ENCODE peak calls at places on chromosomes 4 and X, in six cellular contexts. S, E, O, F, K and Q are unnamed samples.

GRCh38 chrX:149208285-149208684 is 296.8 kb downstream of the IDS start:
- DNase-seq in S (no peak), E (no peak), O (no peak), F (no peak), K (no peak), Q (no peak)

GRCh38 chrX:134836497-134836968 is 154.3 kb upstream of the SMIM10 start:
- DNase-seq in S (no peak), E (no peak), O (peak; percentile 49), F (no peak), K (no peak), Q (no peak)

GRCh38 chr4:189874591-189874990 is 66.1 kb upstream of the FRG1 start:
- DNase-seq in S (no peak), E (no peak), O (no peak), F (no peak), K (no peak), Q (no peak)

GRCh38 chr4:85420831-85421230 is 54.1 kb upstream of the ARHGAP24 start:
- DNase-seq in S (no peak), E (no peak), O (no peak), F (no peak), K (no peak), Q (no peak)

GRCh38 chr4:179029683-179030082 is 1587.4 kb upstream of the AGA start:
- DNase-seq in S (no peak), E (no peak), O (no peak), F (no peak), K (no peak), Q (no peak)

GRCh38 chr4:101299899-101300540 is 47.3 kb downstream of the PPP3CA start:
- DNase-seq in S (no peak), E (no peak), O (no peak), F (no peak), K (no peak), Q (no peak)

GRCh38 chrX:154411981-154412340 is 622 bp downstream of the TAFAZZIN start:
- DNase-seq in S (peak; percentile 76), E (peak; percentile 36), O (peak; percentile 35), F (no peak), K (peak; percentile 82), Q (peak; percentile 88)

GRCh38 chr4:107721436-107722090 is 1.5 kb upstream of the PAPSS1 start:
- DNase-seq in S (no peak), E (peak; percentile 20), O (no peak), F (no peak), K (no peak), Q (no peak)

GRCh38 chr4:86307432-86307831 is 52.4 kb downstream of the MAPK10 start:
- DNase-seq in S (no peak), E (no peak), O (no peak), F (no peak), K (no peak), Q (no peak)

GRCh38 chrX:77447339-77448149 is at the start of gene FGF16:
- DNase-seq in S (no peak), E (no peak), O (no peak), F (no peak), K (peak; percentile 61), Q (no peak)

GRCh38 chr4:86496094-86497060 is 97.7 kb upstream of the PTPN13 start:
- DNase-seq in S (no peak), E (peak; percentile 32), O (peak; percentile 73), F (no peak), K (no peak), Q (peak; percentile 46)

GRCh38 chr4:144906181-144906895 is 191.7 kb downstream of the ANAPC10 start:
- DNase-seq in S (no peak), E (no peak), O (no peak), F (no peak), K (no peak), Q (no peak)

GRCh38 chrX:111585337-111585736 is 73.9 kb downstream of the SERTM2 start:
- DNase-seq in S (no peak), E (no peak), O (no peak), F (peak; percentile 12), K (no peak), Q (peak; percentile 22)

GRCh38 chr4:121764303-121764701 is 662 bp downstream of the SMIM43 start:
- DNase-seq in S (no peak), E (no peak), O (no peak), F (no peak), K (no peak), Q (no peak)

GRCh38 chr4:121769341-121769740 is 4.4 kb upstream of the SMIM43 start:
- DNase-seq in S (no peak), E (no peak), O (no peak), F (no peak), K (no peak), Q (no peak)

GRCh38 chr4:121765368-121765705 is 373 bp upstream of the SMIM43 start:
- DNase-seq in S (no peak), E (no peak), O (no peak), F (no peak), K (no peak), Q (no peak)

GRCh38 chr4:121765941-121766538 is 1.1 kb upstream of the SMIM43 start:
- DNase-seq in S (no peak), E (no peak), O (no peak), F (no peak), K (no peak), Q (no peak)

GRCh38 chr4:121764702-121765367 is at the start of gene SMIM43:
- DNase-seq in S (no peak), E (no peak), O (no peak), F (peak; percentile 41), K (no peak), Q (no peak)
- H3K4me3 ChIP-seq in S (peak within 1 kb of the TSS; percentile 24), E (no peak within 1 kb of the TSS), O (peak within 1 kb of the TSS; percentile 62), F (peak within 1 kb of the TSS; percentile 45), K (peak within 1 kb of the TSS; percentile 47), Q (peak within 1 kb of the TSS; percentile 32)

GRCh38 chr4:154417358-154417673 is 74.3 kb downstream of the DCHS2 start:
- DNase-seq in S (no peak), E (no peak), O (no peak), F (no peak), K (no peak), Q (no peak)
- H3K4me3 ChIP-seq in S (peak overlapping the region; percentile 57), E (no peak overlapping the region), O (peak overlapping the region; percentile 71), F (peak overlapping the region; percentile 55), K (peak overlapping the region; percentile 50), Q (peak overlapping the region; percentile 31)

DNA sequence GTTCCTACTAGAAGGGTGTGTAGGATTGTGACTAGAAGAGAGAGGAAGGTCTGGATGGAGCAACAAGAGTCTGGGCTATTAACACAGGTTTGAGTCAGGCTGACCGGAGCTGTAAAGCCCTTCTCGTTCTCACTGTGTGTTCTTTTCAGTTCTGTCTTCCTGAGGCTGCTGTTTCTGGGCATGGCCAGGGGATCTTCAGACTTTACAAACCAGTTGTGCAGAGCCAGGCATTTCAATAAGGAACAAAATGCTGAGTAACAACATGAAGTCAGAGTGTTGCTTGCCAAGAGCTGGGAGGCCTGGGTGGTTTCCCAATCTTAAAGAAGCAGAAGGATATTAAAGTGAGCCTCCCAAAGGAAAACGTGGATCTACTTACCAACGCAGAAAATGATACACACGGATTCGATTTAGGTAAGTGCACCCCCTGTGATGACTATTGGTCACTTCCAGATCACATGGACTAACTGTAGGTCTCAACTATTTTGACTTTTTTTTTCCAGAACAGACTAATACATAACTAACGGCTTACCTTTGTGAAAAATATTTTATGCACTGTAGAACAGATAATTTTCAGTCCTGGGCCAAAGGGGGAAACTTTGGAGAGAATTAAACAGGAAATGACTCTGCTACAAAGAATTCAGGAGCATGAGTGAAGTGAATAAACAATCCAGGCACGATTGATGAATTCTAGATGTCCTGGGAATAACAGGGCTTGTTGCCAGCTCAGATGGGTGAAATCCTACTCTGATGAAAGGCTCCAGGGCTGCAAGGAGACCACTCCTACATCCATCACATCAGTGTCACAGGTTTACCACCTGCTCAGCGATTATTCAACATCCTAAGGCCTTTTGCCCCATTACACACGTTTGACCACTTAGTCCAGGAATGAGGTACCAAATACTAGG is 94.5 kb downstream of the ANXA3 start:
- DNase-seq in S (peak; percentile 89), E (no peak), O (peak; percentile 97), F (no peak), K (peak; percentile 90), Q (no peak)
- H3K4me3 ChIP-seq in S (peak overlapping the region; percentile 3), E (no peak overlapping the region), O (peak overlapping the region; percentile 48), F (no peak overlapping the region), K (peak overlapping the region; percentile 8), Q (no peak overlapping the region)

GRCh38 chrX:25013593-25014365 is 2.0 kb downstream of the ARX start:
- DNase-seq in S (no peak), E (no peak), O (no peak), F (no peak), K (no peak), Q (no peak)
- H3K4me3 ChIP-seq in S (no peak overlapping the region), E (no peak overlapping the region), O (no peak overlapping the region), F (no peak overlapping the region), K (no peak overlapping the region), Q (peak overlapping the region; percentile 20)

GRCh38 chr4:147174561-147174960 is 228.9 kb upstream of the TTC29 start:
- DNase-seq in S (no peak), E (no peak), O (peak; percentile 27), F (no peak), K (no peak), Q (no peak)
- H3K4me3 ChIP-seq in S (no peak overlapping the region), E (no peak overlapping the region), O (no peak overlapping the region), F (no peak overlapping the region), K (no peak overlapping the region), Q (no peak overlapping the region)

GRCh38 chr4:1122501-1122900 is 9.1 kb upstream of the RNF212 start:
- DNase-seq in S (no peak), E (no peak), O (no peak), F (no peak), K (no peak), Q (no peak)

GRCh38 chr4:1130318-1131186 is 17.2 kb upstream of the RNF212 start:
- DNase-seq in S (peak; percentile 48), E (peak; percentile 72), O (peak; percentile 80), F (peak; percentile 78), K (no peak), Q (peak; percentile 72)

DNA sequence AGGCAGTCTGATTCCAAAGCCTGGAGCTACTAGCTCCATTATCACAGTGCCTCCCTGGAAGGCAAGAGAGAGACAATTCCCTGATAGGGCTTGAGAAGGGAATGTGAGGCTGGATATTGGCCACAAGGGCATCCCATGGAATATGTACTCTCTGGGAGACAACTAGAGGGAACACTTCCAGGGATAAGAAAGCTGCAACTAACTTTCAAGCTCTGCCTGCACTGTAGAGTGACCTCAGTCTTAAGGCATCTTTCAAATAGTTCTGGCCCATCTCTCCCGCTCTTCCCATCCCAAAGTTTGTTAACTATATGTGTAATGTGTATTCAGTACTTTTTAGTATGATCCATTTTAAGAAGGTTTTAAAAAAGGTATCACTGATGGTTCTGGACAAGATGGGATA is 13.1 kb upstream of the RNF212 start:
- DNase-seq in S (no peak), E (no peak), O (peak; percentile 4), F (no peak), K (no peak), Q (no peak)
- H3K4me3 ChIP-seq in S (no peak overlapping the region), E (no peak overlapping the region), O (no peak overlapping the region), F (no peak overlapping the region), K (no peak overlapping the region), Q (no peak overlapping the region)